ENCODE peak calls at places on chromosomes 1 and 21, in six cellular contexts. N is HCT116, C is K562, E is sigmoid colon, G is H1, T is stomach. H is an unnamed sample.

GRCh38 chr1:227907439-227908015 is 40.2 kb downstream of the WNT9A start:
- DNase-seq in N (no peak), C (no peak), E (no peak), G (no peak), T (no peak), H (no peak)

GRCh38 chr1:228342627-228343210 is 63.9 kb downstream of the TRIM11 start:
- DNase-seq in N (no peak), C (no peak), E (peak; percentile 30), G (no peak), T (no peak), H (no peak)

GRCh38 chr1:14439015-14439414 is 159.5 kb upstream of the KAZN start:
- DNase-seq in N (no peak), C (no peak), E (no peak), G (no peak), T (no peak), H (no peak)

GRCh38 chr1:197773856-197774255 is 1.4 kb downstream of the DENND1B start:
- DNase-seq in N (no peak), C (no peak), E (no peak), G (no peak), T (no peak), H (no peak)

GRCh38 chr1:228074954-228075730 is 7.4 kb upstream of the ARF1 start:
- DNase-seq in N (no peak), C (no peak), E (peak; percentile 62), G (no peak), T (peak; percentile 24), H (peak; percentile 72)

GRCh38 chr1:173330149-173330951 is 123.2 kb upstream of the TNFSF4 start:
- DNase-seq in N (no peak), C (peak; percentile 21), E (no peak), G (no peak), T (no peak), H (no peak)

GRCh38 chr1:29679828-29680558 is 443.7 kb downstream of the PTPRU start:
- DNase-seq in N (no peak), C (no peak), E (no peak), G (no peak), T (no peak), H (no peak)

GRCh38 chr21:38914071-38914491 is 108.4 kb downstream of the ETS2 start:
- DNase-seq in N (no peak), C (no peak), E (peak; percentile 12), G (no peak), T (no peak), H (no peak)

GRCh38 chr1:201724760-201725105 is 104.2 kb upstream of the IPO9 start:
- DNase-seq in N (no peak), C (no peak), E (peak; percentile 69), G (no peak), T (no peak), H (peak; percentile 29)

GRCh38 chr1:240947438-240948224 is 335.7 kb upstream of the GREM2 start:
- DNase-seq in N (no peak), C (no peak), E (no peak), G (no peak), T (no peak), H (no peak)

GRCh38 chr1:183812686-183813569 is 8.0 kb downstream of the RGL1 start:
- DNase-seq in N (no peak), C (no peak), E (no peak), G (no peak), T (no peak), H (no peak)

GRCh38 chr1:180674603-180675530 is 43.0 kb downstream of the XPR1 start:
- DNase-seq in N (no peak), C (no peak), E (no peak), G (no peak), T (no peak), H (no peak)

GRCh38 chr1:87252406-87252805 is 76.3 kb upstream of the LMO4 start:
- DNase-seq in N (no peak), C (no peak), E (no peak), G (no peak), T (no peak), H (no peak)

GRCh38 chr1:56577859-56578663 is 1.3 kb downstream of the PLPP3 start:
- DNase-seq in N (no peak), C (no peak), E (peak; percentile 78), G (no peak), T (peak; percentile 84), H (peak; percentile 87)

GRCh38 chr1:6625579-6626149 is 996 bp downstream of the THAP3 start:
- DNase-seq in N (no peak), C (no peak), E (peak; percentile 74), G (no peak), T (peak; percentile 38), H (no peak)

GRCh38 chr1:201253906-201254624 is 29.2 kb upstream of the PKP1 start:
- DNase-seq in N (no peak), C (no peak), E (no peak), G (no peak), T (no peak), H (peak; percentile 35)

GRCh38 chr1:27357281-27358037 is 9.3 kb downstream of the MAP3K6 start:
- DNase-seq in N (no peak), C (peak; percentile 91), E (peak; percentile 90), G (peak; percentile 73), T (peak; percentile 87), H (peak; percentile 96)

GRCh38 chr1:147201786-147202185 is 23.4 kb downstream of the FMO5 start:
- DNase-seq in N (no peak), C (no peak), E (no peak), G (no peak), T (no peak), H (no peak)

GRCh38 chr1:41864471-41865040 is 54.2 kb downstream of the HIVEP3 start:
- DNase-seq in N (no peak), C (no peak), E (no peak), G (no peak), T (no peak), H (no peak)

GRCh38 chr1:63617450-63617849 is 24.2 kb downstream of the PGM1 start:
- DNase-seq in N (no peak), C (no peak), E (no peak), G (no peak), T (no peak), H (no peak)

GRCh38 chr1:95033843-95034242 is 38.9 kb downstream of the ALG14 start:
- DNase-seq in N (no peak), C (no peak), E (no peak), G (no peak), T (no peak), H (no peak)

GRCh38 chr21:17045214-17045835 is 467.5 kb upstream of the CXADR start:
- DNase-seq in N (no peak), C (no peak), E (no peak), G (no peak), T (no peak), H (no peak)

GRCh38 chr1:181936269-181936668 is 125.2 kb downstream of the ZNF648 start:
- DNase-seq in N (no peak), C (no peak), E (no peak), G (no peak), T (no peak), H (no peak)

GRCh38 chr21:24045373-24045772 is 1561.9 kb downstream of the MRPL39 start:
- DNase-seq in N (no peak), C (no peak), E (no peak), G (no peak), T (no peak), H (no peak)

GRCh38 chr1:151166506-151166956 is 587 bp downstream of the SCNM1 start:
- DNase-seq in N (no peak), C (no peak), E (peak; percentile 72), G (no peak), T (no peak), H (peak; percentile 75)

DNA sequence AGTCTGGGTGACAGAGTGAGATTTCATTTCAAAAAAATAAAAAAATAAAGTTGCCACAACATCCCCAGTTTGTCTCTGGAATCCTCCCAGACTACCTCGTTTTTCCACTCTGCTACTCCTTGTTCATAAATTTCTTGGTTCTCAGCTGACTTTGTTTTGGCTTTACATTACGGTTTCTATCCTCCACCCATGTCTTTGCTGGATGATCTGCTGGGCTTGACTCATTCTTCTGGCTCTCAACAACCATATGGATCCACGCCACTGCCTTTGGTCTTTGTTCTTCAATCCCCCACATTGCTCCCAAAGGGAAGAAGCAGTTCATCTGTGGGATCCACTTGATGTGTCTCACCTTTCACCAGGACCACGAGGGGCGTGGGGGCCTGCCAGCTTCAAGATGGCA is 67.1 kb upstream of the NBL1 start:
- DNase-seq in N (no peak), C (no peak), E (no peak), G (no peak), T (no peak), H (no peak)
- H3K4me1 ChIP-seq in N (peaks cover 1% of the 10 kb centered on the region), C (peaks cover under 1% of the 10 kb centered on the region), E (no peaks in the 10 kb centered on the region), G (no peaks in the 10 kb centered on the region), T (no peaks in the 10 kb centered on the region), H (no peaks in the 10 kb centered on the region)

DNA sequence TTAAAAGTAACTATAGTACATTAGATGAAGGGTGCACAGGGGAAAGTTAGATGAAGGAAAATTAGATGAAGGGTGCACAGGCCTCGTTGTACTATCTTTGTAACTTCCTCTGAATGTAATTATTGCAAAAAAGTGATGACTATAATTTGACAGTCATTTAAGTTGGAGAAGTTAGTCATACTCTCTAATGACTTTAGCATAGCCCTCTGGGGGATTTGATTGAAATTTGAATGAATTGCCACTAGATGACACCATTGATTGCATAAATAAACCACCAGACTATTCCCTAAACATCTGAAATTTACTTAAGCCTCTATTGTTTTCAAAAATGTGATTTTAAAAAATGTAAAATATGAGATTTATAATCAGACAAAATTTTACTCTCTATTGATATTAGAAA is 102.6 kb downstream of the TPR start:
- DNase-seq in N (no peak), C (no peak), E (no peak), G (no peak), T (no peak), H (no peak)
- TF ChIP-seq CTCF in N (no peak), C (no peak), E (no peak), G (no peak), T (no peak), H (no peak)

GRCh38 chr1:68141079-68141800 is 90.8 kb upstream of the DIRAS3 start:
- DNase-seq in N (no peak), C (no peak), E (no peak), G (no peak), T (no peak), H (no peak)
- TF ChIP-seq POLR2AphosphoS5 in N (no peak), C (no peak), E (peak; percentile 14), G (no peak), T (no peak), H (no peak)

GRCh38 chr1:1873186-1873585 is 17.7 kb downstream of the GNB1 start:
- DNase-seq in N (no peak), C (no peak), E (no peak), G (no peak), T (peak; percentile 74), H (peak; percentile 39)

GRCh38 chr1:1875932-1876331 is 15.0 kb downstream of the GNB1 start:
- DNase-seq in N (no peak), C (no peak), E (no peak), G (no peak), T (no peak), H (peak; percentile 20)

GRCh38 chr1:1872329-1872994 is 18.4 kb downstream of the GNB1 start:
- DNase-seq in N (no peak), C (no peak), E (no peak), G (no peak), T (no peak), H (peak; percentile 49)

GRCh38 chr1:1876335-1876935 is 14.5 kb downstream of the GNB1 start:
- DNase-seq in N (no peak), C (no peak), E (no peak), G (no peak), T (no peak), H (peak; percentile 12)

GRCh38 chr1:1874901-1875300 is 16.0 kb downstream of the GNB1 start:
- DNase-seq in N (no peak), C (no peak), E (no peak), G (no peak), T (no peak), H (peak; percentile 32)
- H3K4me1 ChIP-seq in N (no peaks in the 10 kb centered on the region), C (peaks cover 15% of the 10 kb centered on the region), E (peaks cover 93% of the 10 kb centered on the region), G (no peaks in the 10 kb centered on the region), T (peaks cover 95% of the 10 kb centered on the region), H (peaks cover 100% of the 10 kb centered on the region)

GRCh38 chr1:38615680-38616079 is 243.9 kb downstream of the RRAGC start:
- DNase-seq in N (no peak), C (no peak), E (no peak), G (no peak), T (no peak), H (no peak)
- TF ChIP-seq CTCF in N (no peak), C (peak; percentile 39), E (no peak), G (peak; percentile 13), T (no peak), H (no peak)

H was measured in spleen.